ENCODE peak calls at places on chromosomes 3 and 15, in six cellular contexts. One of them, this sample, is unnamed.

GRCh38 chr3:43699864-43700263 is 9.1 kb downstream of the ABHD5 start:
- DNase-seq in IMR-90: peak
- DNase-seq in H1: no peak
- DNase-seq in mesenchymal stem cell: no peak
- DNase-seq in neuronal stem cell: no peak
- DNase-seq in H9: no peak
- DNase-seq in this sample: peak

GRCh38 chr15:40454904-40455391 is 14.2 kb downstream of the BAHD1 start:
- DNase-seq in IMR-90: peak
- DNase-seq in H1: no peak
- DNase-seq in mesenchymal stem cell: peak
- DNase-seq in neuronal stem cell: no peak
- DNase-seq in H9: no peak
- DNase-seq in this sample: no peak

GRCh38 chr3:120552184-120553020 is 43.7 kb upstream of the NDUFB4 start:
- DNase-seq in IMR-90: no peak
- DNase-seq in H1: no peak
- DNase-seq in mesenchymal stem cell: no peak
- DNase-seq in neuronal stem cell: no peak
- DNase-seq in H9: no peak
- DNase-seq in this sample: no peak

GRCh38 chr3:78741066-78741645 is 1026.6 kb downstream of the ROBO1 start:
- DNase-seq in IMR-90: no peak
- DNase-seq in H1: no peak
- DNase-seq in mesenchymal stem cell: no peak
- DNase-seq in neuronal stem cell: no peak
- DNase-seq in H9: no peak
- DNase-seq in this sample: no peak

GRCh38 chr3:52600258-52600657 is 63.9 kb downstream of the UQCC5 start:
- DNase-seq in IMR-90: no peak
- DNase-seq in H1: no peak
- DNase-seq in mesenchymal stem cell: no peak
- DNase-seq in neuronal stem cell: no peak
- DNase-seq in H9: no peak
- DNase-seq in this sample: no peak

GRCh38 chr3:131543714-131544113 is 40.9 kb upstream of the MRPL3 start:
- DNase-seq in IMR-90: peak
- DNase-seq in H1: no peak
- DNase-seq in mesenchymal stem cell: peak
- DNase-seq in neuronal stem cell: no peak
- DNase-seq in H9: peak
- DNase-seq in this sample: peak

GRCh38 chr15:68601206-68602197 is 22.7 kb downstream of the CORO2B start:
- DNase-seq in IMR-90: no peak
- DNase-seq in H1: no peak
- DNase-seq in mesenchymal stem cell: no peak
- DNase-seq in neuronal stem cell: no peak
- DNase-seq in H9: no peak
- DNase-seq in this sample: peak

GRCh38 chr3:98784042-98784441 is 20.9 kb downstream of the ST3GAL6 start:
- DNase-seq in IMR-90: no peak
- DNase-seq in H1: no peak
- DNase-seq in mesenchymal stem cell: no peak
- DNase-seq in neuronal stem cell: no peak
- DNase-seq in H9: no peak
- DNase-seq in this sample: no peak

GRCh38 chr3:172804323-172804722 is 53.8 kb downstream of the ECT2 start:
- DNase-seq in IMR-90: no peak
- DNase-seq in H1: no peak
- DNase-seq in mesenchymal stem cell: no peak
- DNase-seq in neuronal stem cell: no peak
- DNase-seq in H9: no peak
- DNase-seq in this sample: no peak

GRCh38 chr3:39150170-39150802 is 3.1 kb downstream of the CSRNP1 start:
- DNase-seq in IMR-90: no peak
- DNase-seq in H1: no peak
- DNase-seq in mesenchymal stem cell: no peak
- DNase-seq in neuronal stem cell: no peak
- DNase-seq in H9: no peak
- DNase-seq in this sample: no peak

GRCh38 chr15:54803139-54803808 is 393.5 kb downstream of the RSL24D1 start:
- DNase-seq in IMR-90: peak
- DNase-seq in H1: no peak
- DNase-seq in mesenchymal stem cell: no peak
- DNase-seq in neuronal stem cell: no peak
- DNase-seq in H9: no peak
- DNase-seq in this sample: peak

GRCh38 chr15:83209333-83209732 is 1.7 kb upstream of the HDGFL3 start:
- DNase-seq in IMR-90: no peak
- DNase-seq in H1: no peak
- DNase-seq in mesenchymal stem cell: no peak
- DNase-seq in neuronal stem cell: no peak
- DNase-seq in H9: peak
- DNase-seq in this sample: peak

GRCh38 chr3:160956785-160957184 is 148.4 kb downstream of the B3GALNT1 start:
- DNase-seq in IMR-90: peak
- DNase-seq in H1: no peak
- DNase-seq in mesenchymal stem cell: peak
- DNase-seq in neuronal stem cell: no peak
- DNase-seq in H9: no peak
- DNase-seq in this sample: peak

GRCh38 chr3:133542871-133543270 is 30.6 kb upstream of the CDV3 start:
- DNase-seq in IMR-90: no peak
- DNase-seq in H1: no peak
- DNase-seq in mesenchymal stem cell: no peak
- DNase-seq in neuronal stem cell: no peak
- DNase-seq in H9: no peak
- DNase-seq in this sample: no peak

GRCh38 chr15:71785996-71786395 is 24.4 kb upstream of the NR2E3 start:
- DNase-seq in IMR-90: no peak
- DNase-seq in H1: no peak
- DNase-seq in mesenchymal stem cell: no peak
- DNase-seq in neuronal stem cell: no peak
- DNase-seq in H9: no peak
- DNase-seq in this sample: no peak

GRCh38 chr3:125618208-125618607 is 22.9 kb upstream of the OSBPL11 start:
- DNase-seq in IMR-90: no peak
- DNase-seq in H1: no peak
- DNase-seq in mesenchymal stem cell: no peak
- DNase-seq in neuronal stem cell: no peak
- DNase-seq in H9: no peak
- DNase-seq in this sample: no peak

GRCh38 chr3:62761711-62762110 is 113.5 kb downstream of the CADPS start:
- DNase-seq in IMR-90: no peak
- DNase-seq in H1: no peak
- DNase-seq in mesenchymal stem cell: no peak
- DNase-seq in neuronal stem cell: no peak
- DNase-seq in H9: no peak
- DNase-seq in this sample: no peak

GRCh38 chr15:65033659-65034269 is 4.3 kb upstream of the MTFMT start:
- DNase-seq in IMR-90: peak
- DNase-seq in H1: peak
- DNase-seq in mesenchymal stem cell: peak
- DNase-seq in neuronal stem cell: no peak
- DNase-seq in H9: no peak
- DNase-seq in this sample: peak

GRCh38 chr3:112459750-112460149 is 39.5 kb downstream of the BTLA start:
- DNase-seq in IMR-90: no peak
- DNase-seq in H1: no peak
- DNase-seq in mesenchymal stem cell: no peak
- DNase-seq in neuronal stem cell: no peak
- DNase-seq in H9: no peak
- DNase-seq in this sample: peak

GRCh38 chr3:123618768-123619484 is 34.1 kb upstream of the HACD2 start:
- DNase-seq in IMR-90: peak
- DNase-seq in H1: no peak
- DNase-seq in mesenchymal stem cell: no peak
- DNase-seq in neuronal stem cell: no peak
- DNase-seq in H9: no peak
- DNase-seq in this sample: no peak

GRCh38 chr3:100492059-100492809 is at the start of gene TMEM45A:
- DNase-seq in IMR-90: peak
- DNase-seq in H1: peak
- DNase-seq in mesenchymal stem cell: peak
- DNase-seq in neuronal stem cell: peak
- DNase-seq in H9: peak
- DNase-seq in this sample: peak
- H2BK15ac ChIP-seq in IMR-90: peak
- H2BK15ac ChIP-seq in H1: no peak
- H2BK15ac ChIP-seq in mesenchymal stem cell: no peak
- H2BK15ac ChIP-seq in neuronal stem cell: no peak
- H2BK15ac ChIP-seq in H9: no peak
- H2BK15ac ChIP-seq in this sample: no peak

GRCh38 chr3:42500091-42500490 is 2.4 kb upstream of the VIPR1 start:
- DNase-seq in IMR-90: no peak
- DNase-seq in H1: peak
- DNase-seq in mesenchymal stem cell: no peak
- DNase-seq in neuronal stem cell: no peak
- DNase-seq in H9: peak
- DNase-seq in this sample: no peak

GRCh38 chr3:42502429-42503250 is at the start of gene VIPR1:
- DNase-seq in IMR-90: no peak
- DNase-seq in H1: peak
- DNase-seq in mesenchymal stem cell: peak
- DNase-seq in neuronal stem cell: peak
- DNase-seq in H9: peak
- DNase-seq in this sample: peak

GRCh38 chr3:42500909-42501308 is 1.5 kb upstream of the VIPR1 start:
- DNase-seq in IMR-90: no peak
- DNase-seq in H1: no peak
- DNase-seq in mesenchymal stem cell: no peak
- DNase-seq in neuronal stem cell: no peak
- DNase-seq in H9: no peak
- DNase-seq in this sample: no peak

GRCh38 chr3:42501681-42502428 is 588 bp upstream of the VIPR1 start:
- DNase-seq in IMR-90: peak
- DNase-seq in H1: peak
- DNase-seq in mesenchymal stem cell: peak
- DNase-seq in neuronal stem cell: peak
- DNase-seq in H9: peak
- DNase-seq in this sample: peak

DNA sequence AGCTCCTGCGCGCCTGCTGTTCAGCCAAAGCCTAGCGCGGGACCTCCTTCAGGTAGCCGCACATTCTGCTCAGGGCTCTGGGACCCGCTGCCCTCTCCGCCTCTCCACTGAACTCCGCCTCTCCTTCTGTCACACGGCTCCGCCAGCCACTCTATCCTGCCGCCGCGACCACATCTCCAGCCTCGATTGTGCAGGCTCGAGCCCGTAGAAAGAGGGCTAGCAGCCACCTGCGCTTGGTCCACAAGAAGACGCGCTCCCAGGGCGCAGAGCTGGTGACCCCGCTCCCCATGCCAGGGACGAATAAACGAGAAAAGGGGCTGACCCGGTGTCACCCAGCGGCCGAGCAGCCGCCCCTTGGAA is 1.1 kb upstream of the VIPR1 start:
- DNase-seq in IMR-90: no peak
- DNase-seq in H1: peak
- DNase-seq in mesenchymal stem cell: no peak
- DNase-seq in neuronal stem cell: no peak
- DNase-seq in H9: peak
- DNase-seq in this sample: peak
- H3K9ac ChIP-seq in IMR-90: no peak
- H3K9ac ChIP-seq in H1: no peak
- H3K9ac ChIP-seq in mesenchymal stem cell: no peak
- H3K9ac ChIP-seq in neuronal stem cell: no peak
- H3K9ac ChIP-seq in H9: no peak
- H3K9ac ChIP-seq in this sample: peak

DNA sequence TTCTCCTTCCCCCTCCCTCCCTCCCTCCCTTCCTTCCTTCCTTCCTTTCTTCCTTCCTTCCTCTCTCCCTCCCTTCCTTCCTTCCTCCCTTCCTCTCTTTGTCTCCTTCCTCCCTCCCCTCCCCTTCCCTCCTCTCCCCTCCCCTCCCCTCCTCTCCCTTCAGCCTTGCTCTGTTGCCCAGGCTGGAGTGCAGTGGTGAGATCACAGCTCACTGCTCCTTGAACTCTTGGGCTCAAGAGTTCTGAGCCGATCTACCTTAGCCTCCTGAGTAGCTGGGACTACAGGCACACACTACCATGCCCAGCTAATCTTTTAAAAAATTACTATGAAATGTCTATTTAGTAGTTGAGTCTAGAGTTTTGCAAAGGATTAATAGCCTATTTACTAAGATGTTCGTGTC is 32.2 kb downstream of the SQOR start:
- DNase-seq in IMR-90: no peak
- DNase-seq in H1: no peak
- DNase-seq in mesenchymal stem cell: no peak
- DNase-seq in neuronal stem cell: no peak
- DNase-seq in H9: no peak
- DNase-seq in this sample: no peak
- H2BK15ac ChIP-seq in IMR-90: no peak
- H2BK15ac ChIP-seq in H1: no peak
- H2BK15ac ChIP-seq in mesenchymal stem cell: no peak
- H2BK15ac ChIP-seq in neuronal stem cell: no peak
- H2BK15ac ChIP-seq in H9: no peak
- H2BK15ac ChIP-seq in this sample: no peak

GRCh38 chr15:84981054-84981710 is 474 bp upstream of the PDE8A start:
- DNase-seq in IMR-90: peak
- DNase-seq in H1: peak
- DNase-seq in mesenchymal stem cell: peak
- DNase-seq in neuronal stem cell: peak
- DNase-seq in H9: peak
- DNase-seq in this sample: peak

GRCh38 chr15:84983299-84983698 is 1.6 kb downstream of the PDE8A start:
- DNase-seq in IMR-90: no peak
- DNase-seq in H1: no peak
- DNase-seq in mesenchymal stem cell: no peak
- DNase-seq in neuronal stem cell: no peak
- DNase-seq in H9: no peak
- DNase-seq in this sample: no peak

GRCh38 chr15:84980196-84981053 is 1.2 kb upstream of the PDE8A start:
- DNase-seq in IMR-90: peak
- DNase-seq in H1: peak
- DNase-seq in mesenchymal stem cell: peak
- DNase-seq in neuronal stem cell: peak
- DNase-seq in H9: peak
- DNase-seq in this sample: peak

GRCh38 chr15:84982301-84982920 is 755 bp downstream of the PDE8A start:
- DNase-seq in IMR-90: peak
- DNase-seq in H1: no peak
- DNase-seq in mesenchymal stem cell: peak
- DNase-seq in neuronal stem cell: no peak
- DNase-seq in H9: peak
- DNase-seq in this sample: peak

DNA sequence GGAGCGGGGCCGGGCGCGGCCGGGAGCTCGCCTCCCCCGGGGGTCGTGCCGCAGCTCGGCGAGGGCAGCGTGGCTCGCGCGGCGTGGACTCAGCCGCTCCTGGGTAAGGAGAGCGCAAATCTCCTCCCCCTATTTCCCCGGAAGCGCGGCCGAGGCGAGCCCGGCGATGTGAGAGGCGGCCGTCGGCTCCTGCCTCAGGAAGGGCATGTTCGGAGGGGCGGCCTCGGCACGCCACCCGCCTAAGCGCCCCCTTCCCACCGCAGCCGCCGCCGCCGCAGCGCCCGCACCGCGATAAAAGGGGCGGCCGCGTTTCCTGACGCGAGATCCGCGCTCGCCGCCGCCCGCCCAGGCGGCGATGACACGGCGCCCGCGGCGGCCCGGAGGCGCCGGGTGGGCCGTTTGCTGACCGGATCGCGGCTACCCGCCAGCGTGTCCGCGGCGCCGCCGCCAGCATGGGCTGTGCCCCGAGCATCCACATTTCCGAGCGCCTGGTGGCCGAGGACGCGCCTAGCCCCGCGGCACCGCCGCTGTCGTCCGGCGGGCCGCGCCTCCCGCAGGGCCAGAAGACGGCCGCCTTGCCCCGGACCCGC is at the start of gene PDE8A:
- DNase-seq in IMR-90: peak
- DNase-seq in H1: peak
- DNase-seq in mesenchymal stem cell: peak
- DNase-seq in neuronal stem cell: peak
- DNase-seq in H9: peak
- DNase-seq in this sample: peak
- H3K9ac ChIP-seq in IMR-90: peak
- H3K9ac ChIP-seq in H1: peak
- H3K9ac ChIP-seq in mesenchymal stem cell: peak
- H3K9ac ChIP-seq in neuronal stem cell: peak
- H3K9ac ChIP-seq in H9: peak
- H3K9ac ChIP-seq in this sample: peak